ENCODE peak calls at places on chromosomes 4 and X, in six cellular contexts. One of them, this sample, is unnamed. For H3K4me1, the result is how much of the 10 kb centered on the place peaks cover.

GRCh38 chr4:25106363-25107151 is 53.7 kb downstream of the SEPSECS start:
- DNase-seq in pancreas: no peak
- DNase-seq in hepatocyte: no peak
- DNase-seq in thoracic aorta: no peak
- DNase-seq in mammary epithelial cell: no peak
- DNase-seq in breast epithelium: no peak
- DNase-seq in this sample: no peak

GRCh38 chrX:36753602-36754001 is 254.6 kb upstream of the FAM47C start:
- DNase-seq in pancreas: no peak
- DNase-seq in hepatocyte: no peak
- DNase-seq in thoracic aorta: no peak
- DNase-seq in mammary epithelial cell: no peak
- DNase-seq in breast epithelium: no peak
- DNase-seq in this sample: no peak

GRCh38 chr4:52641853-52642563 is 17.1 kb downstream of the USP46 start:
- DNase-seq in pancreas: no peak
- DNase-seq in hepatocyte: no peak
- DNase-seq in thoracic aorta: no peak
- DNase-seq in mammary epithelial cell: peak
- DNase-seq in breast epithelium: no peak
- DNase-seq in this sample: no peak

GRCh38 chr4:5970381-5971076 is 47.7 kb downstream of the C4orf50 start:
- DNase-seq in pancreas: no peak
- DNase-seq in hepatocyte: no peak
- DNase-seq in thoracic aorta: no peak
- DNase-seq in mammary epithelial cell: no peak
- DNase-seq in breast epithelium: peak
- DNase-seq in this sample: no peak

GRCh38 chr4:145815027-145815612 is 123.5 kb downstream of the ZNF827 start:
- DNase-seq in pancreas: no peak
- DNase-seq in hepatocyte: no peak
- DNase-seq in thoracic aorta: no peak
- DNase-seq in mammary epithelial cell: no peak
- DNase-seq in breast epithelium: no peak
- DNase-seq in this sample: no peak

GRCh38 chr4:145536044-145536443 is 54.4 kb downstream of the SMAD1 start:
- DNase-seq in pancreas: no peak
- DNase-seq in hepatocyte: no peak
- DNase-seq in thoracic aorta: no peak
- DNase-seq in mammary epithelial cell: no peak
- DNase-seq in breast epithelium: no peak
- DNase-seq in this sample: no peak

GRCh38 chr4:152094851-152095700 is 334.3 kb upstream of the GATB start:
- DNase-seq in pancreas: no peak
- DNase-seq in hepatocyte: no peak
- DNase-seq in thoracic aorta: no peak
- DNase-seq in mammary epithelial cell: no peak
- DNase-seq in breast epithelium: no peak
- DNase-seq in this sample: no peak

GRCh38 chr4:8112672-8113071 is 45.9 kb downstream of the ABLIM2 start:
- DNase-seq in pancreas: no peak
- DNase-seq in hepatocyte: no peak
- DNase-seq in thoracic aorta: no peak
- DNase-seq in mammary epithelial cell: no peak
- DNase-seq in breast epithelium: no peak
- DNase-seq in this sample: peak

GRCh38 chr4:185955817-185956542 is 113.0 kb upstream of the TLR3 start:
- DNase-seq in pancreas: no peak
- DNase-seq in hepatocyte: no peak
- DNase-seq in thoracic aorta: no peak
- DNase-seq in mammary epithelial cell: no peak
- DNase-seq in breast epithelium: no peak
- DNase-seq in this sample: no peak

GRCh38 chrX:134484039-134484438 is 24.1 kb downstream of the HPRT1 start:
- DNase-seq in pancreas: no peak
- DNase-seq in hepatocyte: peak
- DNase-seq in thoracic aorta: no peak
- DNase-seq in mammary epithelial cell: peak
- DNase-seq in breast epithelium: no peak
- DNase-seq in this sample: no peak

DNA sequence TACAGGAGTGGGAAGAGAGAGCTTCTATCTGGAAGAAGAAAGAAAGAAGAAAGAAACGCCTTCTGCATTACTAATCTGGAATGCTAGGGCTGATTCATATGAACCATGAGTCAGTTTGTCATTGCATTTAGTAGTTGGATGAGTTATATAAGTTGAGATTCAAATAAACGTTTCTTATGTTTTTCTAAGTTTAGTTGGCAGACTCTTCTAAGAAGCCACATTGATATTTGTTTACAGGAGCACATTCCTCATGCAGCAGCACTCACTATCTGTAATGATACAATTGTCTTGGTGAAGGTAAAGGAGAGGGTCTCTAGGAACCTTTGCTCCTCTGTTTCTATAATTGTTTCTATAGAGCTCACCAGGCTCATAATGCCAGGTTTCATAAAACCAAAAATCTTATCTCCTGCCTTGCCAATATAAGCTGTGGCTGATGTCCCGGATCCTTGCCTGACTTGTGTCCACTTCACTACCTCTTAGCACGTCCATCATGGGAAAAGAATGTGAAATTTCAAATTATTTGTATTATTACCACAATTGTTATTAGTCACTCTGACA is 39.5 kb downstream of the HOPX start:
- DNase-seq in pancreas: no peak
- DNase-seq in hepatocyte: peak
- DNase-seq in thoracic aorta: no peak
- DNase-seq in mammary epithelial cell: peak
- DNase-seq in breast epithelium: no peak
- DNase-seq in this sample: no peak
- TF ChIP-seq CTCF in pancreas: no peak
- TF ChIP-seq CTCF in hepatocyte: no peak
- TF ChIP-seq CTCF in thoracic aorta: peak
- TF ChIP-seq CTCF in mammary epithelial cell: no peak
- TF ChIP-seq CTCF in breast epithelium: no peak
- TF ChIP-seq CTCF in this sample: peak

GRCh38 chr4:3204021-3204431 is 44.9 kb upstream of the MSANTD1 start:
- DNase-seq in pancreas: no peak
- DNase-seq in hepatocyte: no peak
- DNase-seq in thoracic aorta: no peak
- DNase-seq in mammary epithelial cell: no peak
- DNase-seq in breast epithelium: no peak
- DNase-seq in this sample: no peak
- H3K4me1 ChIP-seq in pancreas: under half
- H3K4me1 ChIP-seq in hepatocyte: under half
- H3K4me1 ChIP-seq in thoracic aorta: under half
- H3K4me1 ChIP-seq in mammary epithelial cell: under half
- H3K4me1 ChIP-seq in breast epithelium: under half
- H3K4me1 ChIP-seq in this sample: under half

GRCh38 chr4:159199827-159200226 is 96.9 kb downstream of the RAPGEF2 start:
- DNase-seq in pancreas: no peak
- DNase-seq in hepatocyte: no peak
- DNase-seq in thoracic aorta: no peak
- DNase-seq in mammary epithelial cell: no peak
- DNase-seq in breast epithelium: no peak
- DNase-seq in this sample: no peak

GRCh38 chr4:159201168-159201567 is 98.3 kb downstream of the RAPGEF2 start:
- DNase-seq in pancreas: no peak
- DNase-seq in hepatocyte: no peak
- DNase-seq in thoracic aorta: no peak
- DNase-seq in mammary epithelial cell: no peak
- DNase-seq in breast epithelium: no peak
- DNase-seq in this sample: no peak

GRCh38 chr4:159195400-159195799 is 92.5 kb downstream of the RAPGEF2 start:
- DNase-seq in pancreas: no peak
- DNase-seq in hepatocyte: no peak
- DNase-seq in thoracic aorta: no peak
- DNase-seq in mammary epithelial cell: no peak
- DNase-seq in breast epithelium: no peak
- DNase-seq in this sample: no peak

GRCh38 chr4:159197885-159198269 is 95.0 kb downstream of the RAPGEF2 start:
- DNase-seq in pancreas: no peak
- DNase-seq in hepatocyte: no peak
- DNase-seq in thoracic aorta: no peak
- DNase-seq in mammary epithelial cell: no peak
- DNase-seq in breast epithelium: no peak
- DNase-seq in this sample: no peak

DNA sequence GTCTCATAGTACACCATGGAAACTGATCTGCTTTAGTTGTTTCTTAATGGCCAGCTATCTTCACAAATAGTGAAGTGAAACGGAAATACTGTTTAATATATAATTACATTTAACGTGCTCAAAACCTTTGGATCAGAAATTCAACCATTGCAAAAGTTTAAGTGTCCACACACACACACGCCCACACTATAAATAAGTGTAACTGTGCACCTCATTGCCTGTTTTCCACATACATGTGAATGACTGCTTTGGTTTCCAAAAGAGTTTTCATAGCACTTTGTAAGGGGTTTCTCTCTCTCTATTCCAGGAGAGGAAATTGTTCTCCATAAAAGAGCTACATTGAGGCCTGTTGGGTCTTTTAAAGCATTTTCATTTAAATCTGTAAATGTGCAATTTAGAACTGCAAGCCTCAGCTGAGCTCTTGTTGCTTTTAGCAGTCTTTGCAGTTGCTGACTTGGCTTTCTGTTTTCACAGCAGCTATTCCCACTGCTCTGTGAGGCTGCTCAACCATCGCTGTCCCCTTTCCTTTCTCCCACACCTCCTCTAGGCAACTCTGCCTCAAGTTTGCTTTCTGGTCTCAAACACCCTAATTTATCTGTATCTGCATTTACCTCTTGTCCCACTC is 94.5 kb downstream of the RAPGEF2 start:
- DNase-seq in pancreas: no peak
- DNase-seq in hepatocyte: no peak
- DNase-seq in thoracic aorta: no peak
- DNase-seq in mammary epithelial cell: no peak
- DNase-seq in breast epithelium: no peak
- DNase-seq in this sample: no peak
- H3K4me3 ChIP-seq in pancreas: no peak
- H3K4me3 ChIP-seq in hepatocyte: no peak
- H3K4me3 ChIP-seq in thoracic aorta: peak
- H3K4me3 ChIP-seq in mammary epithelial cell: no peak
- H3K4me3 ChIP-seq in breast epithelium: no peak
- H3K4me3 ChIP-seq in this sample: no peak

GRCh38 chr4:74376888-74377483 is 12.0 kb downstream of the EREG start:
- DNase-seq in pancreas: no peak
- DNase-seq in hepatocyte: peak
- DNase-seq in thoracic aorta: no peak
- DNase-seq in mammary epithelial cell: peak
- DNase-seq in breast epithelium: no peak
- DNase-seq in this sample: no peak
- TF ChIP-seq CTCF in pancreas: peak
- TF ChIP-seq CTCF in hepatocyte: peak
- TF ChIP-seq CTCF in thoracic aorta: peak
- TF ChIP-seq CTCF in mammary epithelial cell: peak
- TF ChIP-seq CTCF in breast epithelium: peak
- TF ChIP-seq CTCF in this sample: peak

GRCh38 chr4:41976775-41977516 is 4.6 kb upstream of the DCAF4L1 start:
- DNase-seq in pancreas: no peak
- DNase-seq in hepatocyte: no peak
- DNase-seq in thoracic aorta: no peak
- DNase-seq in mammary epithelial cell: no peak
- DNase-seq in breast epithelium: no peak
- DNase-seq in this sample: no peak
- H3K4me1 ChIP-seq in pancreas: under half
- H3K4me1 ChIP-seq in hepatocyte: under half
- H3K4me1 ChIP-seq in thoracic aorta: under half
- H3K4me1 ChIP-seq in mammary epithelial cell: under half
- H3K4me1 ChIP-seq in breast epithelium: under half
- H3K4me1 ChIP-seq in this sample: under half

GRCh38 chr4:139084425-139085093 is 69.0 kb downstream of the NOCT start:
- DNase-seq in pancreas: no peak
- DNase-seq in hepatocyte: no peak
- DNase-seq in thoracic aorta: no peak
- DNase-seq in mammary epithelial cell: no peak
- DNase-seq in breast epithelium: no peak
- DNase-seq in this sample: peak
- H3K4me3 ChIP-seq in pancreas: peak
- H3K4me3 ChIP-seq in hepatocyte: peak
- H3K4me3 ChIP-seq in thoracic aorta: peak
- H3K4me3 ChIP-seq in mammary epithelial cell: peak
- H3K4me3 ChIP-seq in breast epithelium: peak
- H3K4me3 ChIP-seq in this sample: peak

This sample was measured in left lung.